ENCODE peak calls at places on chromosomes 11 and 22, in six cellular contexts. U is left ventricle myocardium inferior, B is heart right ventricle, D is H9, V is neural crest cell, O is AG04449. G is an unnamed sample.

GRCh38 chr11:66070604-66071325 is 693 bp downstream of the PACS1 start:
- DNase-seq in U (peak; percentile 68), B (peak; percentile 69), D (peak; percentile 44), V (peak; percentile 30), O (no peak), G (no peak)

GRCh38 chr11:43936081-43936480 is 6.4 kb upstream of the C11orf96 start:
- DNase-seq in U (no peak), B (no peak), D (no peak), V (no peak), O (no peak), G (no peak)

GRCh38 chr22:49406879-49407587 is 420.6 kb downstream of the BRD1 start:
- DNase-seq in U (no peak), B (no peak), D (no peak), V (no peak), O (no peak), G (no peak)

GRCh38 chr11:118928870-118929495 is 3.3 kb upstream of the BCL9L start:
- DNase-seq in U (peak; percentile 69), B (peak; percentile 65), D (no peak), V (no peak), O (no peak), G (no peak)

GRCh38 chr11:58788355-58789023 is 56.0 kb downstream of the GLYATL2 start:
- DNase-seq in U (no peak), B (no peak), D (peak; percentile 45), V (peak; percentile 5), O (no peak), G (no peak)

GRCh38 chr11:4826425-4826824 is 5.3 kb downstream of the OR51F2 start:
- DNase-seq in U (no peak), B (no peak), D (no peak), V (no peak), O (peak; percentile 24), G (no peak)

GRCh38 chr11:78940500-78941225 is 366.0 kb upstream of the NARS2 start:
- DNase-seq in U (no peak), B (no peak), D (peak; percentile 84), V (no peak), O (no peak), G (peak; percentile 31)

GRCh38 chr22:24053481-24054226 is 42.5 kb downstream of the CABIN1 start:
- DNase-seq in U (no peak), B (no peak), D (no peak), V (no peak), O (no peak), G (no peak)

GRCh38 chr11:57345555-57346151 is 7.5 kb downstream of the P2RX3 start:
- DNase-seq in U (peak; percentile 58), B (peak; percentile 42), D (peak; percentile 86), V (peak; percentile 66), O (no peak), G (peak; percentile 81)

GRCh38 chr11:44338721-44339529 is 29.0 kb upstream of the ALX4 start:
- DNase-seq in U (no peak), B (no peak), D (no peak), V (no peak), O (no peak), G (no peak)

GRCh38 chr11:520428-521178 is 13.6 kb upstream of the RNH1 start:
- DNase-seq in U (no peak), B (peak; percentile 14), D (peak; percentile 33), V (no peak), O (no peak), G (no peak)

GRCh38 chr11:67354314-67355022 is 1.1 kb upstream of the POLD4 start:
- DNase-seq in U (peak; percentile 60), B (peak; percentile 57), D (peak; percentile 48), V (no peak), O (peak; percentile 77), G (peak; percentile 9)

GRCh38 chr22:42189761-42190160 is 59.2 kb upstream of the CYP2D6 start:
- DNase-seq in U (no peak), B (no peak), D (no peak), V (no peak), O (no peak), G (no peak)

GRCh38 chr11:15569626-15570025 is 454.9 kb downstream of the INSC start:
- DNase-seq in U (peak; percentile 32), B (no peak), D (no peak), V (no peak), O (no peak), G (no peak)

GRCh38 chr11:102994101-102994500 is 38.6 kb upstream of the MMP13 start:
- DNase-seq in U (no peak), B (no peak), D (no peak), V (no peak), O (no peak), G (no peak)

GRCh38 chr22:24421428-24421931 is 5.9 kb upstream of the ADORA2A start:
- DNase-seq in U (no peak), B (no peak), D (peak; percentile 91), V (no peak), O (no peak), G (no peak)

GRCh38 chr11:27362749-27363575 is at the start of gene CCDC34:
- DNase-seq in U (peak; percentile 90), B (peak; percentile 93), D (peak; percentile 96), V (peak; percentile 85), O (peak; percentile 38), G (peak; percentile 52)
- TF ChIP-seq CTCF in U (no peak), B (no peak), D (no peak), V (no peak), O (no peak), G (no peak)

GRCh38 chr11:45892856-45893255 is 7.4 kb downstream of the MAPK8IP1 start:
- DNase-seq in U (no peak), B (no peak), D (no peak), V (no peak), O (no peak), G (no peak)

GRCh38 chr11:45889966-45890365 is 4.5 kb downstream of the MAPK8IP1 start:
- DNase-seq in U (no peak), B (no peak), D (no peak), V (no peak), O (no peak), G (no peak)

GRCh38 chr11:45887587-45887986 is 2.1 kb downstream of the MAPK8IP1 start:
- DNase-seq in U (no peak), B (no peak), D (no peak), V (no peak), O (no peak), G (no peak)

GRCh38 chr11:45889555-45889954 is 4.1 kb downstream of the MAPK8IP1 start:
- DNase-seq in U (no peak), B (no peak), D (no peak), V (no peak), O (no peak), G (no peak)

GRCh38 chr11:45890886-45891550 is 5.6 kb downstream of the MAPK8IP1 start:
- DNase-seq in U (no peak), B (no peak), D (no peak), V (no peak), O (no peak), G (no peak)
- TF ChIP-seq CTCF in U (no peak), B (no peak), D (peak; percentile 20), V (no peak), O (no peak), G (no peak)

DNA sequence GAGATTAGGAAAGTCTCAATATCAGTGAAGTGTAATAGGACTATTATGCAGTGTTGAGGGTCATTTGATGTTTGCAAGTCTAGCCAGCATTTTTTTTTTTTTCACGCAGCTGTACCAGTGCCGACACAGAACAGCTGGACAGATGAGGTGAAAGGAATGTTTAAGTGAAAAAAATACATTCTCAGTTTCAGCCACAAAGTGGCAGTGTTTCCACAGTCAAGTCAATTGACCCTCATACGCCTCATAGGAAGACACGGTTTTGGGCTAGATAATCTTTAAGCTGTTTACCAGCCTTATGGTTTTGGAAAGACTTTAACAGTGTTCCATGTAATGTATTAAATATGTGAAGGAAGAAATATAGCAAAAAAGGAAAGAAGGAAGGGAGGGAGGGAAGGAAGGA is 349.9 kb upstream of the ANO3 start:
- DNase-seq in U (no peak), B (no peak), D (no peak), V (peak; percentile 32), O (peak; percentile 12), G (no peak)
- TF ChIP-seq CTCF in U (peak; percentile 70), B (peak; percentile 57), D (peak; percentile 74), V (peak; percentile 82), O (peak; percentile 45), G (peak; percentile 78)

DNA sequence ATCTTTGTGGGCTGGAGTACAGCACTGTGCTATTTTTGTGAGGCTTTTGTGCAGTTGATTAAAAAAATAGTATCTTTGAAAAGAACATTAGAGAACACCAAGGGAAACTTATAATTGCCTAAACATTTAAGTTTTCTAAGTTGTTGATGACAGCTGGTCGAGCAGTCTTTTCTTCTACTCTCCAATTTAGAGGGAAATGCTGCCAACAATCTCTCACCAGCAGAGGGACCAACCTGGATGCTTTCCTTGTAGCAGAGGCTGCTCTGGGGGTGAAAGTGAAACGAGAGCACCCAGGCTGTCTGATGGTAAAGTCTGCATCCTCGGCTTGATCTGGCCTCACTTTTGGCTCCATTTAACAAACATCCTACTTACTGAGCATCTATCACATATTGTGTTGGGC is 1286.5 kb upstream of the TENM4 start:
- DNase-seq in U (no peak), B (no peak), D (peak; percentile 61), V (no peak), O (no peak), G (no peak)
- TF ChIP-seq CTCF in U (peak; percentile 29), B (no peak), D (peak; percentile 72), V (peak; percentile 56), O (no peak), G (peak; percentile 6)

DNA sequence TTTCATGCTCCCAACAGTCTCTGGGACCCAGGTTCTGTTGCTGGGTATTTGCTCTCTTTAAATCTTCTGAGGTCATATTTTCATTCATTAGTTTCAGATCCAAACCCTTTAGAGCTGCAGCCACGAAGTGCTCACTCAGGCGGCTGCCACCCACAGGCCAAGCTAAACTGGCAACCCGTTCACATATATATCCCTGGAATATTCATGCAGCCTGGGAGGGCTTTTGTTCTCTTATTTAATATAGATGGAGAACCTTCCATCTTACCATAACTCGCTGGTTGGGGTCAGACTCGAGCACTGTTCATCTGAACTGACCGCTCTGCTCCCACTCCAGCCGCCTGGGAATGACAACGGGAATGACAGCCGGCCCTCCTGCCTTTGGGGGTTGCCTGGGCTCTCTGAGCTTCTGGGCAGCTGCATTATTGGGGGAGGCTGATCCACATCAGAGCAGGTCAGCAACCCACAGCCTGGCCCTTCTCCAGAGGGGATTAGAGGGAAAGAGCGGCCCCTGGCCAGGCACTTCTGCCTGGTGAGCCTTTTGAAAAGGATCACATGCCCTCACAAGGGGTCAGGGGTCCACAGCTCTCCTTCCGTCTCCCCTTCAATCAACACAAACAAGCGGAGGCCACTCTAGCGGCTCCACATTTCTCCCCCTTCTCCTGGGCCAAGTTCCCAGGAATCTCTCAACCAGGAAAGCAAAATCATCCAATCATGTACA is 11.9 kb downstream of the TMEM184B start:
- DNase-seq in U (no peak), B (no peak), D (no peak), V (no peak), O (no peak), G (no peak)
- TF ChIP-seq CTCF in U (no peak), B (no peak), D (no peak), V (no peak), O (peak; percentile 23), G (no peak)

DNA sequence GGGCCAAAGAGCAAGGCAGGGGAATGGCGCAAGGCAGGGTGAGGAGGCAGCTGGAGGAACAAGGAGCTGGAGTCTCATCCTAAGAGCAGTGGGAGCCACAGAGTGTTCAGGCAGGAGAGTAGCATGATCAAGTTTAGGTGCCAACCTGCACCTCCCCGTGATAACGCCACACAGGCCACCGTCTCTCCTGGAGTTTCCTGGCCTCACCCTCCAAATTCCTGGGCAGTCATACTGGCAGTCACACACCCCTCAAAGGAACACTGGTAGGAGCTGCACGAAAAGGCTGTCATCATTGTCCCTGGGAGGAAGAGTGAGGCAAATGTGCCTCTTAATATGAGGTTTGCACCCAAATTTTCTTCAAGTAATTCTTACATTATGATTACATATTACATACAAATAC is 36.3 kb upstream of the RTL6 start:
- DNase-seq in U (no peak), B (no peak), D (no peak), V (no peak), O (no peak), G (no peak)
- TF ChIP-seq CTCF in U (no peak), B (no peak), D (no peak), V (no peak), O (no peak), G (no peak)

GRCh38 chr22:36871669-36872081 is 10.9 kb downstream of the NCF4 start:
- DNase-seq in U (no peak), B (no peak), D (peak; percentile 56), V (no peak), O (no peak), G (no peak)
- TF ChIP-seq CTCF in U (no peak), B (no peak), D (peak; percentile 43), V (no peak), O (no peak), G (no peak)

G was measured in D721Med.